ENCODE peak calls at places on chromosomes 11 and 22, in nine cellular contexts. One of them, this sample, is unnamed.
A peak's percentile ranks its signal among the peaks of the same experiment; 100 is the strongest.

GRCh38 chr11:62149986-62150886 is 26.4 kb downstream of the INCENP start:
- DNase-seq in PC-3: no peak
- DNase-seq in small intestine: no peak
- DNase-seq in AG04450: no peak
- DNase-seq in effector memory CD4-positive, alpha-beta T cell: no peak
- DNase-seq in lower lobe of right lung: no peak
- DNase-seq in H9: peak; percentile 10
- DNase-seq in IMR-90: no peak
- DNase-seq in colonic mucosa: peak; percentile 10
- DNase-seq in this sample: no peak

GRCh38 chr22:50544078-50544745 is 1.5 kb upstream of the KLHDC7B start:
- DNase-seq in IMR-90: peak; percentile 49
- DNase-seq in small intestine: peak; percentile 76
- DNase-seq in effector memory CD4-positive, alpha-beta T cell: peak; percentile 73
- DNase-seq in PC-3: no peak
- DNase-seq in AG04450: no peak
- DNase-seq in H9: peak; percentile 89
- DNase-seq in colonic mucosa: peak; percentile 90
- DNase-seq in lower lobe of right lung: peak; percentile 90
- DNase-seq in this sample: peak; percentile 91

GRCh38 chr22:24284747-24285203 is 14.1 kb downstream of the SPECC1L start:
- DNase-seq in small intestine: peak; percentile 56
- DNase-seq in PC-3: peak; percentile 30
- DNase-seq in AG04450: no peak
- DNase-seq in colonic mucosa: no peak
- DNase-seq in H9: no peak
- DNase-seq in lower lobe of right lung: no peak
- DNase-seq in effector memory CD4-positive, alpha-beta T cell: no peak
- DNase-seq in IMR-90: peak; percentile 53
- DNase-seq in this sample: no peak

GRCh38 chr22:43829904-43830851 is 18.1 kb upstream of the EFCAB6 start:
- DNase-seq in H9: no peak
- DNase-seq in lower lobe of right lung: peak; percentile 56
- DNase-seq in effector memory CD4-positive, alpha-beta T cell: no peak
- DNase-seq in colonic mucosa: no peak
- DNase-seq in PC-3: no peak
- DNase-seq in AG04450: no peak
- DNase-seq in small intestine: no peak
- DNase-seq in IMR-90: peak; percentile 54
- DNase-seq in this sample: no peak

GRCh38 chr22:44746836-44747519 is 5.4 kb upstream of the ARHGAP8 start:
- DNase-seq in effector memory CD4-positive, alpha-beta T cell: no peak
- DNase-seq in AG04450: no peak
- DNase-seq in H9: peak; percentile 34
- DNase-seq in small intestine: peak; percentile 66
- DNase-seq in lower lobe of right lung: no peak
- DNase-seq in IMR-90: peak; percentile 69
- DNase-seq in PC-3: no peak
- DNase-seq in colonic mucosa: peak; percentile 78
- DNase-seq in this sample: peak; percentile 70

GRCh38 chr22:17945851-17946690 is 78.3 kb downstream of the MICAL3 start:
- DNase-seq in small intestine: no peak
- DNase-seq in lower lobe of right lung: no peak
- DNase-seq in colonic mucosa: no peak
- DNase-seq in IMR-90: no peak
- DNase-seq in H9: no peak
- DNase-seq in AG04450: no peak
- DNase-seq in PC-3: no peak
- DNase-seq in effector memory CD4-positive, alpha-beta T cell: no peak
- DNase-seq in this sample: no peak

GRCh38 chr11:67270256-67271211 is 4.3 kb downstream of the GRK2 start:
- DNase-seq in AG04450: no peak
- DNase-seq in lower lobe of right lung: peak; percentile 69
- DNase-seq in small intestine: peak; percentile 41
- DNase-seq in H9: peak; percentile 70
- DNase-seq in colonic mucosa: peak; percentile 71
- DNase-seq in PC-3: no peak
- DNase-seq in effector memory CD4-positive, alpha-beta T cell: no peak
- DNase-seq in IMR-90: no peak
- DNase-seq in this sample: peak; percentile 63

GRCh38 chr22:17315310-17315709 is 54.0 kb upstream of the CECR2 start:
- DNase-seq in H9: no peak
- DNase-seq in PC-3: no peak
- DNase-seq in colonic mucosa: no peak
- DNase-seq in effector memory CD4-positive, alpha-beta T cell: no peak
- DNase-seq in small intestine: no peak
- DNase-seq in lower lobe of right lung: no peak
- DNase-seq in AG04450: no peak
- DNase-seq in IMR-90: no peak
- DNase-seq in this sample: no peak

GRCh38 chr11:28245131-28245530 is 136.9 kb downstream of the METTL15 start:
- DNase-seq in small intestine: no peak
- DNase-seq in effector memory CD4-positive, alpha-beta T cell: no peak
- DNase-seq in PC-3: no peak
- DNase-seq in H9: no peak
- DNase-seq in AG04450: no peak
- DNase-seq in lower lobe of right lung: no peak
- DNase-seq in colonic mucosa: no peak
- DNase-seq in IMR-90: peak; percentile 16
- DNase-seq in this sample: no peak

GRCh38 chr11:133896028-133896427 is 50.7 kb upstream of the SPATA19 start:
- DNase-seq in H9: peak; percentile 12
- DNase-seq in small intestine: no peak
- DNase-seq in colonic mucosa: no peak
- DNase-seq in effector memory CD4-positive, alpha-beta T cell: no peak
- DNase-seq in IMR-90: no peak
- DNase-seq in lower lobe of right lung: no peak
- DNase-seq in AG04450: no peak
- DNase-seq in PC-3: no peak
- DNase-seq in this sample: no peak

GRCh38 chr11:35529971-35530495 is 4.6 kb upstream of the PAMR1 start:
- DNase-seq in IMR-90: peak; percentile 98
- DNase-seq in H9: no peak
- DNase-seq in lower lobe of right lung: no peak
- DNase-seq in small intestine: no peak
- DNase-seq in AG04450: peak; percentile 92
- DNase-seq in colonic mucosa: no peak
- DNase-seq in effector memory CD4-positive, alpha-beta T cell: no peak
- DNase-seq in PC-3: peak; percentile 91
- DNase-seq in this sample: no peak

GRCh38 chr22:26604368-26604767 is 13.5 kb downstream of the CRYBB1 start:
- DNase-seq in small intestine: no peak
- DNase-seq in IMR-90: no peak
- DNase-seq in lower lobe of right lung: no peak
- DNase-seq in H9: no peak
- DNase-seq in AG04450: no peak
- DNase-seq in PC-3: no peak
- DNase-seq in effector memory CD4-positive, alpha-beta T cell: no peak
- DNase-seq in colonic mucosa: no peak
- DNase-seq in this sample: no peak

GRCh38 chr11:118820412-118821357 is 29.7 kb upstream of the DDX6 start:
- DNase-seq in IMR-90: no peak
- DNase-seq in H9: peak; percentile 44
- DNase-seq in effector memory CD4-positive, alpha-beta T cell: no peak
- DNase-seq in AG04450: no peak
- DNase-seq in colonic mucosa: peak; percentile 85
- DNase-seq in PC-3: peak; percentile 89
- DNase-seq in small intestine: peak; percentile 81
- DNase-seq in lower lobe of right lung: peak; percentile 78
- DNase-seq in this sample: peak; percentile 94

GRCh38 chr11:120056301-120057027 is 81.4 kb downstream of the TRIM29 start:
- DNase-seq in IMR-90: no peak
- DNase-seq in effector memory CD4-positive, alpha-beta T cell: no peak
- DNase-seq in AG04450: no peak
- DNase-seq in colonic mucosa: peak; percentile 9
- DNase-seq in lower lobe of right lung: no peak
- DNase-seq in H9: peak; percentile 29
- DNase-seq in small intestine: no peak
- DNase-seq in PC-3: no peak
- DNase-seq in this sample: no peak

GRCh38 chr11:27701262-27702105 is 1.2 kb upstream of the BDNF start:
- DNase-seq in effector memory CD4-positive, alpha-beta T cell: no peak
- DNase-seq in H9: no peak
- DNase-seq in IMR-90: peak; percentile 89
- DNase-seq in AG04450: no peak
- DNase-seq in PC-3: peak; percentile 52
- DNase-seq in small intestine: no peak
- DNase-seq in lower lobe of right lung: no peak
- DNase-seq in colonic mucosa: peak; percentile 33
- DNase-seq in this sample: peak; percentile 23

GRCh38 chr11:73217131-73217809 is 811 bp upstream of the P2RY2 start:
- DNase-seq in effector memory CD4-positive, alpha-beta T cell: no peak
- DNase-seq in colonic mucosa: no peak
- DNase-seq in AG04450: no peak
- DNase-seq in H9: no peak
- DNase-seq in IMR-90: no peak
- DNase-seq in PC-3: no peak
- DNase-seq in small intestine: no peak
- DNase-seq in lower lobe of right lung: peak; percentile 45
- DNase-seq in this sample: no peak

GRCh38 chr11:90113541-90113940 is 20.9 kb upstream of the NAALAD2 start:
- DNase-seq in small intestine: no peak
- DNase-seq in AG04450: no peak
- DNase-seq in colonic mucosa: no peak
- DNase-seq in effector memory CD4-positive, alpha-beta T cell: no peak
- DNase-seq in H9: no peak
- DNase-seq in lower lobe of right lung: no peak
- DNase-seq in PC-3: peak; percentile 48
- DNase-seq in IMR-90: no peak
- DNase-seq in this sample: no peak

GRCh38 chr22:22200569-22201184 is 43.9 kb upstream of the VPREB1 start:
- DNase-seq in AG04450: no peak
- DNase-seq in lower lobe of right lung: no peak
- DNase-seq in effector memory CD4-positive, alpha-beta T cell: no peak
- DNase-seq in IMR-90: no peak
- DNase-seq in PC-3: no peak
- DNase-seq in H9: no peak
- DNase-seq in small intestine: no peak
- DNase-seq in colonic mucosa: no peak
- DNase-seq in this sample: no peak

DNA sequence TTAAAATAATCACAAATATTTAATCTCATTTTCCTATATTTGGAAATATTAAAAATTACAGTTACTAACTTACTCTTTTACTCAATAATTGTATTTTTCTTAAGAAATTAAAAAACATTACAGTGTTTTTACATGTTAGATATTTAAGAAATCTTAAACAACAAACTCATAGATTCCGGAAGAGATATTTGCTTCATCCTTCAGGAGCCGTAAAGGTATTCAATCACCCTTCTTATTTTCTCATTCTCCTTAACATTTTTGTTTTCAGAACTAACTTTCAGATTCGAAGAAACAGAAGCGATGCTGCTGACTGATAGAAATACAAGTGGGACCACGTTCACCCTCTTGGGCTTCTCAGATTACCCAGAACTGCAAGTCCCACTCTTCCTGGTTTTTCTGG is at the start of gene OR5D18:
- DNase-seq in small intestine: no peak
- DNase-seq in lower lobe of right lung: no peak
- DNase-seq in AG04450: no peak
- DNase-seq in colonic mucosa: no peak
- DNase-seq in effector memory CD4-positive, alpha-beta T cell: no peak
- DNase-seq in IMR-90: no peak
- DNase-seq in H9: no peak
- DNase-seq in PC-3: no peak
- DNase-seq in this sample: no peak
- H3K9me3 ChIP-seq in small intestine: no peaks in the 10 kb centered on the region
- H3K9me3 ChIP-seq in lower lobe of right lung: no peaks in the 10 kb centered on the region
- H3K9me3 ChIP-seq in AG04450: peaks cover 3% of the 10 kb centered on the region
- H3K9me3 ChIP-seq in colonic mucosa: no peaks in the 10 kb centered on the region
- H3K9me3 ChIP-seq in effector memory CD4-positive, alpha-beta T cell: no peaks in the 10 kb centered on the region
- H3K9me3 ChIP-seq in IMR-90: peaks cover 4% of the 10 kb centered on the region
- H3K9me3 ChIP-seq in H9: peaks cover 62% of the 10 kb centered on the region
- H3K9me3 ChIP-seq in PC-3: peaks cover 8% of the 10 kb centered on the region
- H3K9me3 ChIP-seq in this sample: no peaks in the 10 kb centered on the region

GRCh38 chr22:28999510-29000224 is 62.0 kb downstream of the C22orf31 start:
- DNase-seq in effector memory CD4-positive, alpha-beta T cell: no peak
- DNase-seq in IMR-90: no peak
- DNase-seq in colonic mucosa: peak; percentile 31
- DNase-seq in lower lobe of right lung: no peak
- DNase-seq in PC-3: no peak
- DNase-seq in small intestine: no peak
- DNase-seq in H9: no peak
- DNase-seq in AG04450: no peak
- DNase-seq in this sample: no peak
- H3K27ac ChIP-seq in effector memory CD4-positive, alpha-beta T cell: no peak overlapping the region
- H3K27ac ChIP-seq in IMR-90: no peak overlapping the region
- H3K27ac ChIP-seq in colonic mucosa: no peak overlapping the region
- H3K27ac ChIP-seq in lower lobe of right lung: no peak overlapping the region
- H3K27ac ChIP-seq in PC-3: no peak overlapping the region
- H3K27ac ChIP-seq in small intestine: no peak overlapping the region
- H3K27ac ChIP-seq in H9: peak overlapping the region; percentile 68
- H3K27ac ChIP-seq in AG04450: no peak overlapping the region
- H3K27ac ChIP-seq in this sample: no peak overlapping the region

GRCh38 chr11:54930930-54931329 is 224.3 kb downstream of the OR4A5 start:
- DNase-seq in PC-3: no peak
- DNase-seq in colonic mucosa: no peak
- DNase-seq in small intestine: no peak
- DNase-seq in AG04450: no peak
- DNase-seq in lower lobe of right lung: no peak
- DNase-seq in effector memory CD4-positive, alpha-beta T cell: no peak
- DNase-seq in H9: no peak
- DNase-seq in IMR-90: no peak
- DNase-seq in this sample: no peak
- H3K9me3 ChIP-seq in PC-3: peaks cover 32% of the 10 kb centered on the region
- H3K9me3 ChIP-seq in colonic mucosa: peaks cover 22% of the 10 kb centered on the region
- H3K9me3 ChIP-seq in small intestine: peaks cover 3% of the 10 kb centered on the region
- H3K9me3 ChIP-seq in AG04450: peaks cover 6% of the 10 kb centered on the region
- H3K9me3 ChIP-seq in lower lobe of right lung: peaks cover 84% of the 10 kb centered on the region
- H3K9me3 ChIP-seq in effector memory CD4-positive, alpha-beta T cell: no peaks in the 10 kb centered on the region
- H3K9me3 ChIP-seq in H9: peaks cover 93% of the 10 kb centered on the region
- H3K9me3 ChIP-seq in IMR-90: peaks cover 4% of the 10 kb centered on the region
- H3K9me3 ChIP-seq in this sample: peaks cover 76% of the 10 kb centered on the region

GRCh38 chr11:46117842-46118241 is 3.4 kb downstream of the PHF21A start:
- DNase-seq in effector memory CD4-positive, alpha-beta T cell: no peak
- DNase-seq in colonic mucosa: no peak
- DNase-seq in PC-3: no peak
- DNase-seq in small intestine: no peak
- DNase-seq in lower lobe of right lung: no peak
- DNase-seq in AG04450: no peak
- DNase-seq in H9: no peak
- DNase-seq in IMR-90: no peak
- DNase-seq in this sample: no peak

GRCh38 chr11:46112961-46113617 is 8.2 kb downstream of the PHF21A start:
- DNase-seq in colonic mucosa: peak; percentile 39
- DNase-seq in lower lobe of right lung: no peak
- DNase-seq in small intestine: peak; percentile 77
- DNase-seq in PC-3: peak; percentile 60
- DNase-seq in IMR-90: peak; percentile 68
- DNase-seq in H9: no peak
- DNase-seq in AG04450: no peak
- DNase-seq in effector memory CD4-positive, alpha-beta T cell: peak; percentile 14
- DNase-seq in this sample: no peak

GRCh38 chr11:46114378-46114777 is 6.9 kb downstream of the PHF21A start:
- DNase-seq in small intestine: no peak
- DNase-seq in effector memory CD4-positive, alpha-beta T cell: no peak
- DNase-seq in AG04450: no peak
- DNase-seq in colonic mucosa: no peak
- DNase-seq in lower lobe of right lung: no peak
- DNase-seq in H9: no peak
- DNase-seq in IMR-90: no peak
- DNase-seq in PC-3: no peak
- DNase-seq in this sample: no peak

GRCh38 chr11:46116007-46116711 is 5.1 kb downstream of the PHF21A start:
- DNase-seq in small intestine: no peak
- DNase-seq in PC-3: no peak
- DNase-seq in IMR-90: no peak
- DNase-seq in AG04450: no peak
- DNase-seq in colonic mucosa: no peak
- DNase-seq in lower lobe of right lung: no peak
- DNase-seq in effector memory CD4-positive, alpha-beta T cell: no peak
- DNase-seq in H9: no peak
- DNase-seq in this sample: no peak

GRCh38 chr11:46114961-46115360 is 6.3 kb downstream of the PHF21A start:
- DNase-seq in AG04450: no peak
- DNase-seq in lower lobe of right lung: no peak
- DNase-seq in effector memory CD4-positive, alpha-beta T cell: no peak
- DNase-seq in small intestine: no peak
- DNase-seq in IMR-90: no peak
- DNase-seq in PC-3: no peak
- DNase-seq in colonic mucosa: no peak
- DNase-seq in H9: no peak
- DNase-seq in this sample: no peak
- H3K27ac ChIP-seq in AG04450: no peak overlapping the region
- H3K27ac ChIP-seq in lower lobe of right lung: peak overlapping the region; percentile 5
- H3K27ac ChIP-seq in effector memory CD4-positive, alpha-beta T cell: no peak overlapping the region
- H3K27ac ChIP-seq in small intestine: no peak overlapping the region
- H3K27ac ChIP-seq in IMR-90: no peak overlapping the region
- H3K27ac ChIP-seq in PC-3: no peak overlapping the region
- H3K27ac ChIP-seq in colonic mucosa: no peak overlapping the region
- H3K27ac ChIP-seq in H9: no peak overlapping the region
- H3K27ac ChIP-seq in this sample: no peak overlapping the region

This sample was measured in transverse colon.